ENCODE peak calls at places on chromosomes 3 and 15, in four cellular contexts. One of them, this sample, is unnamed.

GRCh38 chr3:76310059-76310458 is 524.7 kb upstream of the ZNF717 start:
- DNase-seq in upper lobe of right lung: no peak
- DNase-seq in HFFc6: no peak
- DNase-seq in fibroblast of pulmonary artery: no peak
- DNase-seq in this sample: peak

GRCh38 chr15:70741107-70741511 is 22.2 kb downstream of the UACA start:
- DNase-seq in upper lobe of right lung: no peak
- DNase-seq in fibroblast of pulmonary artery: peak
- DNase-seq in HFFc6: peak
- DNase-seq in this sample: peak

GRCh38 chr15:83430436-83430835 is 16.7 kb upstream of the SH3GL3 start:
- DNase-seq in HFFc6: no peak
- DNase-seq in upper lobe of right lung: no peak
- DNase-seq in fibroblast of pulmonary artery: no peak
- DNase-seq in this sample: no peak

GRCh38 chr3:67109651-67110204 is 111.6 kb downstream of the KBTBD8 start:
- DNase-seq in upper lobe of right lung: no peak
- DNase-seq in HFFc6: peak
- DNase-seq in fibroblast of pulmonary artery: peak
- DNase-seq in this sample: no peak

GRCh38 chr3:149020839-149021252 is 29.5 kb downstream of the GYG1 start:
- DNase-seq in HFFc6: no peak
- DNase-seq in fibroblast of pulmonary artery: no peak
- DNase-seq in upper lobe of right lung: no peak
- DNase-seq in this sample: no peak

GRCh38 chr3:138854940-138855339 is 20.2 kb upstream of the PIK3CB start:
- DNase-seq in HFFc6: no peak
- DNase-seq in upper lobe of right lung: no peak
- DNase-seq in fibroblast of pulmonary artery: no peak
- DNase-seq in this sample: no peak

GRCh38 chr3:48430359-48431101 is 644 bp upstream of the PLXNB1 start:
- DNase-seq in fibroblast of pulmonary artery: no peak
- DNase-seq in HFFc6: no peak
- DNase-seq in upper lobe of right lung: peak
- DNase-seq in this sample: peak

GRCh38 chr3:192943384-192943783 is 25.7 kb upstream of the MB21D2 start:
- DNase-seq in fibroblast of pulmonary artery: peak
- DNase-seq in upper lobe of right lung: no peak
- DNase-seq in HFFc6: no peak
- DNase-seq in this sample: no peak

DNA sequence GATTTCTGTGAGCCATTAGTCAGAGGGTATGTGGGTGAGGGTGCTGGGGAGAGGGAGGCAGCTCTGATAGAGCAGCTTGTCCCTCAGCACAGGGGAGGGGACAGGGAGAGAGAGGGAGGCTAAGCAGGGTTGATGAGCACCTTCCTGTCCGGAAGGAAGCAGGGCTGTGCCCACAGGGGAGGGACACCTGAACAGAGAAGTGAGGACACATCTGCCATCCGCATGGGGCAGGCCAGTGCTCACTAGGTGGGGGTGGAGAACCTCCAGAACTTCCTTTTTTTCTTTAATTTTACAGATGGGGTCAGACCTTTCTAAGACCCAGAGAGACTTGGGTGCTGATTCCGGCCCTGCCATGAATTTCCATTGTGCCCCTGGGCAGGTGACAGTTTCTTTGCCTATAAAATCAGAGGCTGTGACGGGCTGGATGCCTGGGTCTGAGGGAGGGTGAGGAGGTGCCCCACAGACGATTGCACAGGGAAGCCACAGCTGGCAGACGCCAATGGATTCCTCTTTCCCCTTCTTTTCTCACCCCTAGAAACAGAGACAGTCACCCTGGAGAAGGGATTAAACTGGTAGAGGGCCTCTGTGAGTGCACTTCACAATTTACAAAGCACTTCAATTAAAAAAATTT is 4.1 kb upstream of the TGM5 start:
- DNase-seq in upper lobe of right lung: no peak
- DNase-seq in HFFc6: no peak
- DNase-seq in fibroblast of pulmonary artery: no peak
- DNase-seq in this sample: no peak
- TF ChIP-seq CTCF in upper lobe of right lung: no peak
- TF ChIP-seq CTCF in HFFc6: no peak
- TF ChIP-seq CTCF in fibroblast of pulmonary artery: no peak
- TF ChIP-seq CTCF in this sample: no peak

GRCh38 chr3:141366285-141367037 is 1.8 kb upstream of the ZBTB38 start:
- DNase-seq in fibroblast of pulmonary artery: peak
- DNase-seq in upper lobe of right lung: peak
- DNase-seq in HFFc6: peak
- DNase-seq in this sample: peak
- TF ChIP-seq CTCF in fibroblast of pulmonary artery: peak
- TF ChIP-seq CTCF in upper lobe of right lung: no peak
- TF ChIP-seq CTCF in HFFc6: peak
- TF ChIP-seq CTCF in this sample: peak

GRCh38 chr3:52820741-52821140 is 9.7 kb downstream of the ITIH4 start:
- DNase-seq in upper lobe of right lung: no peak
- DNase-seq in fibroblast of pulmonary artery: peak
- DNase-seq in HFFc6: no peak
- DNase-seq in this sample: peak
- TF ChIP-seq CTCF in upper lobe of right lung: peak
- TF ChIP-seq CTCF in fibroblast of pulmonary artery: peak
- TF ChIP-seq CTCF in HFFc6: peak
- TF ChIP-seq CTCF in this sample: peak

GRCh38 chr3:94525039-94525438 is 462.2 kb downstream of the NSUN3 start:
- DNase-seq in HFFc6: no peak
- DNase-seq in fibroblast of pulmonary artery: peak
- DNase-seq in upper lobe of right lung: no peak
- DNase-seq in this sample: no peak
- TF ChIP-seq CTCF in HFFc6: no peak
- TF ChIP-seq CTCF in fibroblast of pulmonary artery: peak
- TF ChIP-seq CTCF in upper lobe of right lung: peak
- TF ChIP-seq CTCF in this sample: peak

DNA sequence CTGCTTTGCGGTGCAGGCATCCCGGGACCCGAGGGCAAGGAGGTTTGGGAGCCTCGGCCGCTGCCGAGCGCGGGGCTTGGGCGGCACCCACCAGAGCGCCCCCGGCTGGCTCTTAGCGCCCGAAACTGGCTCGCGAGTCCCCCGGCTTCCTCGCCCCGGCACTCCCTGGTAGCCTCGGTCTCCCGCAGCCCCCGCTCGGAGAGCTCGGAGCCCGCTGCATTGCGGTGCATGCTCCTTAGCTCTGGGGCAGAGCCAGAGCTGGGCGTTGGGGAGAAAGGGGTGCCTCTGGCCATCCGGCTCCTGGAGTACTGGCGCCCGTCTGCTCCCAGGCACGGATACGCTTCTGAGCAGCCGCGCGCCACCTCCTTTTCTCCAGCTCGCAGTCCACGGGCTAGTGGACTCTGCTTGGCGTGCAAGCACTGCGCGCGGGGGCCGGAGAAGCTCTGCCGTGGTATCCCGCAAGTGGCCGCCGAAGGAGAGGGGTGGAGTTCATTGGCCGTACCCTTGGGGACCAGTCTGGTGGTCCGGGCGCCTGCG is 784 bp downstream of the EPHB1 start:
- DNase-seq in upper lobe of right lung: no peak
- DNase-seq in fibroblast of pulmonary artery: peak
- DNase-seq in HFFc6: no peak
- DNase-seq in this sample: peak
- TF ChIP-seq CTCF in upper lobe of right lung: no peak
- TF ChIP-seq CTCF in fibroblast of pulmonary artery: no peak
- TF ChIP-seq CTCF in HFFc6: no peak
- TF ChIP-seq CTCF in this sample: no peak

GRCh38 chr3:132265008-132265407 is 52.2 kb upstream of the ACP3 start:
- DNase-seq in upper lobe of right lung: no peak
- DNase-seq in fibroblast of pulmonary artery: no peak
- DNase-seq in HFFc6: no peak
- DNase-seq in this sample: no peak

GRCh38 chr3:132273043-132273442 is 44.2 kb upstream of the ACP3 start:
- DNase-seq in fibroblast of pulmonary artery: no peak
- DNase-seq in HFFc6: no peak
- DNase-seq in upper lobe of right lung: no peak
- DNase-seq in this sample: no peak

GRCh38 chr3:132265488-132265887 is 51.7 kb upstream of the ACP3 start:
- DNase-seq in HFFc6: no peak
- DNase-seq in fibroblast of pulmonary artery: no peak
- DNase-seq in upper lobe of right lung: no peak
- DNase-seq in this sample: no peak

GRCh38 chr3:132267594-132267993 is 49.6 kb upstream of the ACP3 start:
- DNase-seq in fibroblast of pulmonary artery: no peak
- DNase-seq in upper lobe of right lung: no peak
- DNase-seq in HFFc6: no peak
- DNase-seq in this sample: no peak

GRCh38 chr3:132268956-132269355 is 48.3 kb upstream of the ACP3 start:
- DNase-seq in upper lobe of right lung: no peak
- DNase-seq in HFFc6: peak
- DNase-seq in fibroblast of pulmonary artery: peak
- DNase-seq in this sample: no peak
- TF ChIP-seq CTCF in upper lobe of right lung: peak
- TF ChIP-seq CTCF in HFFc6: peak
- TF ChIP-seq CTCF in fibroblast of pulmonary artery: peak
- TF ChIP-seq CTCF in this sample: peak

GRCh38 chr3:25901796-25902195 is 111.9 kb downstream of the OXSM start:
- DNase-seq in fibroblast of pulmonary artery: no peak
- DNase-seq in HFFc6: no peak
- DNase-seq in upper lobe of right lung: no peak
- DNase-seq in this sample: no peak

GRCh38 chr3:25902586-25902985 is 112.7 kb downstream of the OXSM start:
- DNase-seq in upper lobe of right lung: no peak
- DNase-seq in fibroblast of pulmonary artery: no peak
- DNase-seq in HFFc6: no peak
- DNase-seq in this sample: no peak

GRCh38 chr3:25906132-25906906 is 116.4 kb downstream of the OXSM start:
- DNase-seq in fibroblast of pulmonary artery: no peak
- DNase-seq in upper lobe of right lung: no peak
- DNase-seq in HFFc6: no peak
- DNase-seq in this sample: no peak

GRCh38 chr3:25903371-25903770 is 113.5 kb downstream of the OXSM start:
- DNase-seq in fibroblast of pulmonary artery: no peak
- DNase-seq in upper lobe of right lung: no peak
- DNase-seq in HFFc6: no peak
- DNase-seq in this sample: no peak

GRCh38 chr3:25904248-25904647 is 114.4 kb downstream of the OXSM start:
- DNase-seq in HFFc6: no peak
- DNase-seq in upper lobe of right lung: no peak
- DNase-seq in fibroblast of pulmonary artery: no peak
- DNase-seq in this sample: no peak
- TF ChIP-seq CTCF in HFFc6: no peak
- TF ChIP-seq CTCF in upper lobe of right lung: no peak
- TF ChIP-seq CTCF in fibroblast of pulmonary artery: no peak
- TF ChIP-seq CTCF in this sample: no peak